ENCODE peak calls at places on chromosome 15, in five cellular contexts. A is GM06990, O is tibial artery, N is fibroblast of pulmonary artery, F is prostate gland. L is an unnamed sample.

GRCh38 chr15:69910511-69910910 is 187.2 kb downstream of the TLE3 start:
- DNase-seq in F (no peak), N (no peak), A (no peak), O (no peak), L (no peak)

GRCh38 chr15:71654714-71655174 is 155.6 kb upstream of the NR2E3 start:
- DNase-seq in O (no peak), N (peak), A (no peak), F (no peak), L (no peak)

GRCh38 chr15:68258684-68259083 is 18.9 kb upstream of the FEM1B start:
- DNase-seq in N (peak), F (no peak), O (peak), A (no peak), L (peak)

GRCh38 chr15:41492597-41493204 is 973 bp upstream of the ITPKA start:
- DNase-seq in O (no peak), A (no peak), F (no peak), N (no peak), L (no peak)

GRCh38 chr15:75532413-75533250 is 46.5 kb downstream of the PTPN9 start:
- DNase-seq in N (peak), F (peak), O (peak), A (no peak), L (peak)

GRCh38 chr15:94671845-94672524 is 440.6 kb downstream of the MCTP2 start:
- DNase-seq in O (no peak), F (no peak), N (peak), A (no peak), L (peak)

GRCh38 chr15:33083232-33084006 is 111.1 kb downstream of the FMN1 start:
- DNase-seq in A (no peak), O (no peak), F (no peak), N (no peak), L (no peak)

GRCh38 chr15:43376017-43376705 is 5.3 kb downstream of the TUBGCP4 start:
- DNase-seq in F (no peak), N (peak), O (no peak), A (peak), L (peak)

GRCh38 chr15:89116404-89116803 is 28.1 kb downstream of the ABHD2 start:
- DNase-seq in F (no peak), O (no peak), N (no peak), A (no peak), L (no peak)

GRCh38 chr15:34154725-34155204 is 52.9 kb downstream of the PGBD4 start:
- DNase-seq in N (no peak), O (no peak), A (peak), F (no peak), L (peak)

GRCh38 chr15:63194291-63194681 is 4.9 kb downstream of the RAB8B start:
- DNase-seq in O (no peak), N (no peak), A (no peak), F (no peak), L (no peak)
- H3K4me3 ChIP-seq in O (no peak), N (no peak), A (peak), F (no peak), L (no peak)

DNA sequence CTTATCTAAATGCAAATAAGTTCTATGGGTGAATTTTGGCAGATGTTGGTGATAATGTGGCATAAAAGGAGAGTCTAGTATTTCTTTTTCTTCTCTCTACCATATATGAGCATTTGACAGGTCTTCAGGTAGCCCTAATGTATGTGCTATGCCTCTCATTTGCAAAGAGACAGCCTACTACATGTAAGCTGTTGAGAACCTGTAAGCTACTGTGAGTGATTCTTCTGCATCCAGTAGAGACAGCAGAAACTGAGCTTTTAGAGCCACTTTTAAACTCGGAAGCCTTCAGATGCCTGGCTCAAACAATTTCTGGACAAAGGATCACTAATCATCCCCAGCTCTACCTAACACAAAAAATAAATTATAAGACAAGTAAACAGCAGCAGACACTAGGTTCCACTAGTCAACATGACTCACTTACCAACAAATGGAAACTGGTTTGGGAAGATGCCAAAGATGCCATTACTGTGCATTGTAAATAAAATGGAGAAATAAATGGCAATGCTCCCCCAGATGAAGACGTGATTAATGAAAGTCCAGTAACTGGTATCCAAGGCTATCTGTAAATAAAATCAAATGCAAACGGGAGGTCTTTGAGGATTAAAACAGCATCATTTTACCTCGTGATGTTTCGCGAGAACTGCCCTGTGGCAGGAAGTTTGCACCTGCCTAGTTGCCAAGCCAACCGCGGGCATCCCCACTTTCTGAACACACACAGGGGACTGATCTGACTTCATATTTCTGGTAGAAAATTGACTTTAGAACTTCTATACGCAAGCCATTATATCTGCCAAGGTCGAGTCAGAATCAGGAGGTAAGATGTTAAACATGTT is 245.3 kb downstream of the DTWD1 start:
- DNase-seq in F (no peak), N (no peak), O (no peak), A (no peak), L (peak)
- TF ChIP-seq CTCF in F (no peak), N (no peak), O (no peak), A (no peak), L (no peak)

GRCh38 chr15:100926971-100927756 is 8.0 kb downstream of the LRRK1 start:
- DNase-seq in F (no peak), A (peak), O (no peak), N (no peak), L (no peak)
- H3K4me3 ChIP-seq in F (no peak), A (no peak), O (no peak), N (no peak), L (no peak)

GRCh38 chr15:86759766-86760165 is 680.1 kb downstream of the AGBL1 start:
- DNase-seq in N (no peak), A (no peak), F (no peak), O (no peak), L (no peak)

GRCh38 chr15:86751116-86751515 is 671.4 kb downstream of the AGBL1 start:
- DNase-seq in O (no peak), F (no peak), A (no peak), N (no peak), L (no peak)

GRCh38 chr15:86756688-86757087 is 677.0 kb downstream of the AGBL1 start:
- DNase-seq in A (no peak), O (no peak), N (no peak), F (no peak), L (no peak)
- TF ChIP-seq CTCF in A (no peak), O (no peak), N (no peak), F (peak), L (no peak)

L was measured in foreskin fibroblast.